ENCODE peak calls at places on chromosomes 4 and X, in nine cellular contexts. K is psoas muscle; F is lower lobe of right lung; O is heart right ventricle; C is tibial nerve; E is CD8-positive, alpha-beta memory T cell; T is colonic mucosa; U is cardiac muscle cell; G is body of pancreas. L is an unnamed sample.
A peak's percentile ranks its signal among the peaks of the same experiment; 100 is the strongest.

GRCh38 chr4:148064451-148064850 is 332.6 kb downstream of the ARHGAP10 start:
- DNase-seq in U (no peak), K (no peak), G (no peak), F (no peak), O (no peak), T (no peak), E (no peak), C (no peak), L (no peak)

GRCh38 chrX:138775501-138775900 is 64.0 kb upstream of the FGF13 start:
- DNase-seq in U (peak; percentile 33), T (no peak), O (no peak), G (no peak), F (no peak), E (no peak), C (no peak), K (no peak), L (no peak)

GRCh38 chr4:151792995-151793394 is 32.2 kb upstream of the GATB start:
- DNase-seq in U (no peak), F (no peak), O (no peak), K (no peak), E (no peak), G (no peak), C (no peak), T (no peak), L (no peak)

GRCh38 chr4:78612398-78613005 is 60.9 kb downstream of the ANXA3 start:
- DNase-seq in G (peak; percentile 59), E (no peak), T (peak; percentile 42), K (no peak), U (peak; percentile 35), F (no peak), O (no peak), C (peak; percentile 46), L (no peak)

GRCh38 chrX:994780-995179 is 217.7 kb downstream of the CRLF2 start:
- DNase-seq in U (no peak), O (no peak), F (no peak), K (no peak), C (no peak), G (no peak), T (no peak), E (no peak), L (no peak)

GRCh38 chr4:19194672-19195071 is 1057.0 kb upstream of the SLIT2 start:
- DNase-seq in O (no peak), F (no peak), K (no peak), G (no peak), U (no peak), C (no peak), E (no peak), T (no peak), L (no peak)

GRCh38 chr4:20318011-20318898 is 66.5 kb downstream of the SLIT2 start:
- DNase-seq in O (no peak), G (no peak), F (no peak), K (no peak), E (no peak), C (no peak), U (no peak), T (no peak), L (no peak)

GRCh38 chrX:104318330-104319009 is 63.7 kb upstream of the ESX1 start:
- DNase-seq in U (no peak), F (no peak), C (no peak), O (no peak), E (no peak), T (peak; percentile 79), G (peak; percentile 52), K (no peak), L (peak; percentile 25)

GRCh38 chr4:138910201-138910913 is 105.2 kb upstream of the NOCT start:
- DNase-seq in C (no peak), F (no peak), O (no peak), E (no peak), U (no peak), G (peak; percentile 12), T (no peak), K (no peak), L (no peak)

GRCh38 chr4:77636902-77637301 is 31.3 kb downstream of the CXCL13 start:
- DNase-seq in K (no peak), E (no peak), T (peak; percentile 82), G (peak; percentile 45), C (no peak), O (no peak), U (no peak), F (no peak), L (no peak)

GRCh38 chr4:153471691-153472080 is 5.5 kb downstream of the TMEM131L start:
- DNase-seq in G (no peak), C (no peak), U (no peak), F (no peak), T (no peak), E (peak; percentile 64), K (no peak), O (no peak), L (no peak)

GRCh38 chr4:153474251-153474650 is 8.1 kb downstream of the TMEM131L start:
- DNase-seq in G (no peak), O (no peak), F (no peak), U (no peak), K (no peak), E (no peak), C (no peak), T (no peak), L (no peak)

GRCh38 chr4:153467897-153468262 is 1.7 kb downstream of the TMEM131L start:
- DNase-seq in G (no peak), O (no peak), U (no peak), E (no peak), C (no peak), T (no peak), F (no peak), K (no peak), L (no peak)

GRCh38 chr4:153468587-153468986 is 2.4 kb downstream of the TMEM131L start:
- DNase-seq in K (no peak), G (no peak), T (no peak), F (no peak), O (no peak), U (no peak), E (no peak), C (no peak), L (no peak)

GRCh38 chr4:153472122-153473037 is 6.2 kb downstream of the TMEM131L start:
- DNase-seq in G (no peak), T (no peak), C (no peak), E (no peak), K (no peak), O (no peak), F (no peak), U (no peak), L (no peak)
- H3K4me3 ChIP-seq in G (no peak overlapping the region), T (no peak overlapping the region), C (no peak overlapping the region), E (peak overlapping the region; percentile 16), K (no peak overlapping the region), O (no peak overlapping the region), F (no peak overlapping the region), U (no peak overlapping the region), L (no peak overlapping the region)

DNA sequence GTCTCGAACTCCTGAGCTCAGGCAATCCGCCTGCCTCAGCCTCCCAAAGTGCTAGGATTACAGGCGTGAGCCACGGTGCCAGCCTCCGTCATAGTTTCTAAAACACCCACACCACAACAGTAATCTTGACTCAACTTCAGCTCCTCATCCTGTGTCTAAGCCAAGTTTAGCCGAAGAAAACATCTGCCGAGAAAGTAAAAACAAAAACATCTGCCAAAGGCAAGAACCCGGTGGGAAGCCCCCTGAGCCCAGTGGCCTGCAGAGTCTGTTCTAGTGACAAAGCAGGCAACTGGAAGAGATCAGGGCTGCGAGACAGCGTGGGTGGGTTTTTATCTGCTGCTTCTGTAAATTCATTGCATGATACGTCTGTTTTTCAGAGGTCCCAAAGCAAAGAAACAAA is 26.6 kb upstream of the CD99 start:
- DNase-seq in E (no peak), F (no peak), G (peak; percentile 51), O (peak; percentile 34), C (peak; percentile 18), T (peak; percentile 22), U (no peak), K (peak; percentile 53), L (no peak)
- H3K27ac ChIP-seq in E (no peak overlapping the region), F (peak overlapping the region; percentile 18), G (no peak overlapping the region), O (peak overlapping the region; percentile 70), C (no peak overlapping the region), T (no peak overlapping the region), U (no peak overlapping the region), K (no peak overlapping the region), L (no peak overlapping the region)

GRCh38 chr4:107034091-107034698 is 1.9 kb downstream of the DKK2 start:
- DNase-seq in F (no peak), U (peak; percentile 68), K (peak; percentile 72), T (no peak), E (no peak), G (no peak), O (no peak), C (peak; percentile 52), L (peak; percentile 44)

GRCh38 chr4:107035711-107036601 is at the start of gene DKK2:
- DNase-seq in U (peak; percentile 45), C (peak; percentile 51), T (no peak), F (peak; percentile 46), E (no peak), G (no peak), K (peak; percentile 62), O (no peak), L (no peak)

GRCh38 chr4:107034982-107035710 is 967 bp downstream of the DKK2 start:
- DNase-seq in U (peak; percentile 51), T (no peak), E (peak; percentile 36), C (no peak), O (no peak), K (peak; percentile 55), F (peak; percentile 44), G (no peak), L (no peak)

GRCh38 chr4:107036602-107037151 is 564 bp upstream of the DKK2 start:
- DNase-seq in K (peak; percentile 28), F (no peak), E (no peak), T (no peak), O (no peak), U (no peak), G (no peak), C (no peak), L (no peak)

DNA sequence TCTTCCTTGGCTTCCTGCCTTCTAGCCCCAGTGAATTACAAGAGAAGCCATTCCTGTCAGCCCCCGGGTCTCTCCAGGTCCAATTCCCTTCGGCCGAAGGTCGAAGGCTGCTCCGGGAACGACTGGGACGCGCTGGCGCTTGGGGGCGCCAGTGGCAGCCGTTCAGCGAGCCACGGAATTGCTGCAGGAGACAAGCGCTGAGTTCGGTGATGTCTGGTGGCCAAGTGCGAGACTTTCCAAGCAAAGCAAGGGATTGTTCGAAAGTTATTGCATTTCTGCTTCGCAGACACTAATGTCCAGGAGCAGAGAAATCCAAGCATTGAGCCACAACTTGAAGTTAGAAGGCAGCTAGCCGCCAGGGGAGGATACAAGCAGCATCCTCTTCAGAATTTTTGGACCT is 1.1 kb upstream of the DKK2 start:
- DNase-seq in F (peak; percentile 49), C (peak; percentile 39), K (peak; percentile 67), E (no peak), U (peak; percentile 74), T (peak; percentile 38), G (peak; percentile 29), O (peak; percentile 22), L (peak; percentile 57)
- H3K4me3 ChIP-seq in F (peak overlapping the region; percentile 47), C (peak overlapping the region; percentile 59), K (peak overlapping the region; percentile 58), E (no peak overlapping the region), U (no peak overlapping the region), T (no peak overlapping the region), G (no peak overlapping the region), O (peak overlapping the region; percentile 54), L (no peak overlapping the region)

GRCh38 chr4:84782517-84782916 is 184.0 kb downstream of the WDFY3 start:
- DNase-seq in K (no peak), U (no peak), G (no peak), T (no peak), C (no peak), F (no peak), O (no peak), E (no peak), L (no peak)

GRCh38 chr4:84780719-84781118 is 185.8 kb downstream of the WDFY3 start:
- DNase-seq in E (no peak), G (no peak), C (no peak), K (no peak), T (no peak), O (no peak), U (no peak), F (no peak), L (no peak)

GRCh38 chr4:84778041-84778440 is 188.4 kb downstream of the WDFY3 start:
- DNase-seq in G (no peak), T (no peak), F (no peak), C (no peak), E (no peak), K (no peak), O (no peak), U (no peak), L (no peak)
- H3K27ac ChIP-seq in G (no peak overlapping the region), T (no peak overlapping the region), F (no peak overlapping the region), C (no peak overlapping the region), E (no peak overlapping the region), K (no peak overlapping the region), O (no peak overlapping the region), U (no peak overlapping the region), L (no peak overlapping the region)